ENCODE peak calls at places on chromosomes 5 and 9, in six cellular contexts. T is NCI-H345; W is activated CD8-positive, alpha-beta memory T cell treated with anti-CD3 and anti-CD28 coated beads, Interleukin-2, amount 50 U/mL, for 48 hours; O is NCI-H1694; Y is RCC 7860; U is fibroblast of mammary gland. I is an unnamed sample.

GRCh38 chr5:60960591-60960990 is 15.6 kb downstream of the NDUFAF2 start:
- DNase-seq in U (peak; percentile 37), T (no peak), W (no peak), O (no peak), Y (no peak), I (no peak)

GRCh38 chr9:136345281-136346156 is 18.0 kb downstream of the DNLZ start:
- DNase-seq in O (no peak), W (no peak), Y (peak; percentile 27), U (peak; percentile 49), T (no peak), I (no peak)

GRCh38 chr5:106637275-106637674 is 1033.5 kb downstream of the EFNA5 start:
- DNase-seq in T (no peak), Y (no peak), U (no peak), O (no peak), W (no peak), I (no peak)

GRCh38 chr5:84372066-84372700 is 12.5 kb downstream of the EDIL3 start:
- DNase-seq in T (no peak), Y (no peak), W (no peak), O (no peak), U (peak; percentile 23), I (no peak)

GRCh38 chr5:31809037-31809910 is 170.3 kb downstream of the PDZD2 start:
- DNase-seq in U (peak; percentile 75), O (peak; percentile 51), W (no peak), T (peak; percentile 75), Y (peak; percentile 68), I (peak; percentile 40)

GRCh38 chr9:32820322-32820721 is 37.0 kb downstream of the TMEM215 start:
- DNase-seq in W (no peak), T (no peak), U (no peak), Y (no peak), O (no peak), I (no peak)

GRCh38 chr5:154163327-154163997 is 27.1 kb upstream of the GALNT10 start:
- DNase-seq in W (no peak), Y (no peak), T (no peak), O (no peak), U (no peak), I (no peak)

GRCh38 chr9:96025995-96026572 is 150.6 kb downstream of the ERCC6L2 start:
- DNase-seq in Y (no peak), U (no peak), T (no peak), O (no peak), W (no peak), I (no peak)

GRCh38 chr9:89603629-89604462 is 966 bp upstream of the GADD45G start:
- DNase-seq in W (peak; percentile 71), Y (no peak), T (peak; percentile 84), O (peak; percentile 51), U (no peak), I (peak; percentile 82)

GRCh38 chr5:118968925-118969375 is 19.4 kb downstream of the DTWD2 start:
- DNase-seq in O (no peak), U (peak; percentile 38), T (no peak), Y (no peak), W (no peak), I (no peak)

GRCh38 chr9:92035687-92036410 is 79.4 kb downstream of the SPTLC1 start:
- DNase-seq in T (no peak), U (peak; percentile 84), O (no peak), Y (no peak), W (no peak), I (no peak)

GRCh38 chr5:125348221-125348692 is 601.8 kb upstream of the ZNF608 start:
- DNase-seq in Y (no peak), W (no peak), U (peak; percentile 84), T (no peak), O (no peak), I (no peak)

GRCh38 chr5:164358531-164359259 is 853.3 kb downstream of the MAT2B start:
- DNase-seq in O (no peak), Y (no peak), W (no peak), T (no peak), U (peak; percentile 50), I (no peak)